ENCODE peak calls at places on chromosomes 6 and 20, in four cellular contexts. P, U, G and J are unnamed samples.

GRCh38 chr6:98044168-98044567 is 761.2 kb upstream of the MMS22L start:
- DNase-seq in P (no peak), U (no peak), G (no peak), J (no peak)

GRCh38 chr20:37524221-37524700 is 3.2 kb downstream of the NNAT start:
- DNase-seq in P (no peak), U (peak; percentile 34), G (no peak), J (no peak)

GRCh38 chr6:79813854-79814477 is 133.4 kb downstream of the ELOVL4 start:
- DNase-seq in P (peak; percentile 81), U (peak; percentile 66), G (peak; percentile 68), J (peak; percentile 70)

GRCh38 chr6:146189131-146189530 is 160.3 kb downstream of the GRM1 start:
- DNase-seq in P (no peak), U (no peak), G (no peak), J (no peak)

GRCh38 chr6:134675110-134676038 is 274.5 kb downstream of the ALDH8A1 start:
- DNase-seq in P (no peak), U (no peak), G (no peak), J (no peak)

GRCh38 chr6:95519228-95520037 is 57.9 kb upstream of the MANEA start:
- DNase-seq in P (no peak), U (no peak), G (no peak), J (no peak)

GRCh38 chr20:2330090-2330695 is 34.4 kb downstream of the TGM3 start:
- DNase-seq in P (no peak), U (no peak), G (no peak), J (no peak)

GRCh38 chr6:41974281-41974825 is 32.7 kb upstream of the CCND3 start:
- DNase-seq in P (no peak), U (no peak), G (no peak), J (no peak)

GRCh38 chr6:52162940-52163908 is 23.0 kb upstream of the IL17A start:
- DNase-seq in P (no peak), U (no peak), G (no peak), J (no peak)

GRCh38 chr6:34585512-34586045 is 29.4 kb upstream of the SPDEF start:
- DNase-seq in P (no peak), U (no peak), G (no peak), J (no peak)

GRCh38 chr6:1482381-1483166 is 93.2 kb downstream of the FOXF2 start:
- DNase-seq in P (no peak), U (no peak), G (no peak), J (no peak)

GRCh38 chr20:10652660-10653191 is 21.1 kb downstream of the JAG1 start:
- DNase-seq in P (no peak), U (no peak), G (no peak), J (no peak)

GRCh38 chr6:135086414-135086764 is 31.8 kb upstream of the HBS1L start:
- DNase-seq in P (no peak), U (no peak), G (no peak), J (no peak)

GRCh38 chr6:5081955-5082354 is 3.2 kb upstream of the PPP1R3G start:
- DNase-seq in P (no peak), U (no peak), G (no peak), J (no peak)

GRCh38 chr20:41275181-41275793 is 42.2 kb downstream of the ZHX3 start:
- DNase-seq in P (peak; percentile 14), U (peak; percentile 49), G (no peak), J (no peak)

GRCh38 chr6:73509851-73510250 is 11.0 kb downstream of the EEF1A1 start:
- DNase-seq in P (no peak), U (no peak), G (no peak), J (no peak)

GRCh38 chr20:62117362-62117646 is 5.0 kb upstream of the LSM14B start:
- DNase-seq in P (no peak), U (no peak), G (no peak), J (no peak)

GRCh38 chr6:139753198-139753861 is 378.9 kb upstream of the CITED2 start:
- DNase-seq in P (no peak), U (no peak), G (no peak), J (no peak)

GRCh38 chr6:137928286-137928685 is 61.2 kb downstream of the TNFAIP3 start:
- DNase-seq in P (no peak), U (peak; percentile 16), G (no peak), J (no peak)

GRCh38 chr6:54617730-54618129 is 228.8 kb upstream of the FAM83B start:
- DNase-seq in P (no peak), U (no peak), G (no peak), J (no peak)

GRCh38 chr6:149513915-149514314 is 29.1 kb upstream of the ZC3H12D start:
- DNase-seq in P (no peak), U (no peak), G (no peak), J (no peak)

GRCh38 chr20:36852187-36852586 is 23.8 kb upstream of the TLDC2 start:
- DNase-seq in P (no peak), U (no peak), G (no peak), J (no peak)

GRCh38 chr6:23414204-23414501 is 711.9 kb upstream of the NRSN1 start:
- DNase-seq in P (no peak), U (no peak), G (no peak), J (no peak)

GRCh38 chr20:10448270-10449156 is 13.4 kb downstream of the SLX4IP start:
- DNase-seq in P (no peak), U (no peak), G (no peak), J (no peak)

GRCh38 chr6:12297363-12298016 is 7.3 kb downstream of the EDN1 start:
- DNase-seq in P (no peak), U (no peak), G (no peak), J (no peak)

GRCh38 chr6:41723178-41723935 is 12.1 kb downstream of the TFEB start:
- DNase-seq in P (peak; percentile 76), U (peak; percentile 89), G (no peak), J (no peak)

GRCh38 chr6:6910734-6911295 is 196.9 kb upstream of the RREB1 start:
- DNase-seq in P (no peak), U (no peak), G (no peak), J (no peak)

GRCh38 chr6:73743556-73743955 is 47.6 kb downstream of the CD109 start:
- DNase-seq in P (no peak), U (no peak), G (no peak), J (no peak)

GRCh38 chr20:44211177-44212039 is 837 bp upstream of the OSER1 start:
- DNase-seq in P (no peak), U (no peak), G (no peak), J (no peak)

GRCh38 chr6:150967910-150968309 is 102.4 kb downstream of the MTHFD1L start:
- DNase-seq in P (no peak), U (no peak), G (no peak), J (no peak)

GRCh38 chr6:1190361-1190760 is 121.5 kb upstream of the FOXQ1 start:
- DNase-seq in P (peak; percentile 39), U (no peak), G (no peak), J (no peak)

GRCh38 chr6:160933256-160933655 is 58.3 kb upstream of the MAP3K4 start:
- DNase-seq in P (peak; percentile 38), U (no peak), G (no peak), J (no peak)

GRCh38 chr20:47493954-47494293 is 7.8 kb upstream of the NCOA3 start:
- DNase-seq in P (no peak), U (no peak), G (no peak), J (no peak)

GRCh38 chr20:36097331-36097730 is 57.2 kb upstream of the EPB41L1 start:
- DNase-seq in P (no peak), U (no peak), G (no peak), J (no peak)

GRCh38 chr6:106163966-106164877 is 78.1 kb downstream of the PRDM1 start:
- DNase-seq in P (no peak), U (peak; percentile 45), G (peak; percentile 47), J (no peak)

GRCh38 chr20:53922901-53923314 is 147.5 kb downstream of the BCAS1 start:
- DNase-seq in P (no peak), U (no peak), G (no peak), J (no peak)

GRCh38 chr20:36936341-36936740 is 15.2 kb downstream of the SAMHD1 start:
- DNase-seq in P (no peak), U (no peak), G (no peak), J (no peak)

GRCh38 chr6:133761706-133762105 is 127.2 kb upstream of the TCF21 start:
- DNase-seq in P (no peak), U (no peak), G (no peak), J (no peak)